ENCODE peak calls at places on chromosomes 16 and 17, in six cellular contexts. One of them, this sample, is unnamed. For H3K9me3, the result is how much of the 10 kb centered on the place peaks cover.

GRCh38 chr16:74309789-74310781 is 13.5 kb downstream of the PSMD7 start:
- DNase-seq in PC-9: peak
- DNase-seq in lower lobe of right lung: no peak
- DNase-seq in cardiac muscle cell: peak
- DNase-seq in fibroblast of lung: peak
- DNase-seq in left ventricle myocardium inferior: no peak
- DNase-seq in this sample: peak

GRCh38 chr17:40092581-40092980 is 7.8 kb downstream of the NR1D1 start:
- DNase-seq in lower lobe of right lung: no peak
- DNase-seq in fibroblast of lung: no peak
- DNase-seq in cardiac muscle cell: no peak
- DNase-seq in left ventricle myocardium inferior: no peak
- DNase-seq in PC-9: no peak
- DNase-seq in this sample: no peak

GRCh38 chr17:30304778-30305177 is 13.0 kb upstream of the BLMH start:
- DNase-seq in lower lobe of right lung: no peak
- DNase-seq in left ventricle myocardium inferior: no peak
- DNase-seq in PC-9: no peak
- DNase-seq in cardiac muscle cell: no peak
- DNase-seq in fibroblast of lung: peak
- DNase-seq in this sample: no peak

GRCh38 chr17:76442341-76443338 is 10.3 kb downstream of the UBE2O start:
- DNase-seq in PC-9: no peak
- DNase-seq in lower lobe of right lung: no peak
- DNase-seq in left ventricle myocardium inferior: no peak
- DNase-seq in cardiac muscle cell: no peak
- DNase-seq in fibroblast of lung: peak
- DNase-seq in this sample: no peak

GRCh38 chr16:12324152-12324551 is 347.6 kb downstream of the SNX29 start:
- DNase-seq in lower lobe of right lung: no peak
- DNase-seq in left ventricle myocardium inferior: no peak
- DNase-seq in PC-9: no peak
- DNase-seq in fibroblast of lung: no peak
- DNase-seq in cardiac muscle cell: no peak
- DNase-seq in this sample: no peak

GRCh38 chr16:25707982-25708583 is 16.3 kb downstream of the HS3ST4 start:
- DNase-seq in fibroblast of lung: no peak
- DNase-seq in cardiac muscle cell: peak
- DNase-seq in PC-9: no peak
- DNase-seq in lower lobe of right lung: no peak
- DNase-seq in left ventricle myocardium inferior: no peak
- DNase-seq in this sample: no peak

GRCh38 chr17:75776399-75777242 is 8.0 kb upstream of the UNK start:
- DNase-seq in PC-9: no peak
- DNase-seq in cardiac muscle cell: no peak
- DNase-seq in left ventricle myocardium inferior: no peak
- DNase-seq in fibroblast of lung: no peak
- DNase-seq in lower lobe of right lung: no peak
- DNase-seq in this sample: no peak

GRCh38 chr16:27405546-27406451 is 3.8 kb downstream of the IL21R start:
- DNase-seq in lower lobe of right lung: no peak
- DNase-seq in PC-9: no peak
- DNase-seq in fibroblast of lung: peak
- DNase-seq in left ventricle myocardium inferior: no peak
- DNase-seq in cardiac muscle cell: no peak
- DNase-seq in this sample: no peak

GRCh38 chr17:72927146-72927545 is 165.3 kb downstream of the SLC39A11 start:
- DNase-seq in PC-9: no peak
- DNase-seq in lower lobe of right lung: no peak
- DNase-seq in fibroblast of lung: no peak
- DNase-seq in cardiac muscle cell: no peak
- DNase-seq in left ventricle myocardium inferior: no peak
- DNase-seq in this sample: no peak

GRCh38 chr16:13629704-13630103 is 290.2 kb upstream of the ERCC4 start:
- DNase-seq in cardiac muscle cell: no peak
- DNase-seq in lower lobe of right lung: no peak
- DNase-seq in fibroblast of lung: no peak
- DNase-seq in left ventricle myocardium inferior: no peak
- DNase-seq in PC-9: no peak
- DNase-seq in this sample: no peak

GRCh38 chr16:11087691-11088431 is 143.5 kb downstream of the CLEC16A start:
- DNase-seq in cardiac muscle cell: no peak
- DNase-seq in lower lobe of right lung: no peak
- DNase-seq in PC-9: peak
- DNase-seq in fibroblast of lung: peak
- DNase-seq in left ventricle myocardium inferior: no peak
- DNase-seq in this sample: no peak

GRCh38 chr16:84369938-84370627 is 1.7 kb downstream of the ATP2C2 start:
- DNase-seq in PC-9: peak
- DNase-seq in fibroblast of lung: no peak
- DNase-seq in lower lobe of right lung: no peak
- DNase-seq in cardiac muscle cell: no peak
- DNase-seq in left ventricle myocardium inferior: no peak
- DNase-seq in this sample: no peak

GRCh38 chr17:8698142-8699050 is 46.2 kb downstream of the CCDC42 start:
- DNase-seq in cardiac muscle cell: no peak
- DNase-seq in lower lobe of right lung: no peak
- DNase-seq in PC-9: no peak
- DNase-seq in left ventricle myocardium inferior: peak
- DNase-seq in fibroblast of lung: peak
- DNase-seq in this sample: peak

GRCh38 chr17:8700546-8700945 is 44.1 kb downstream of the CCDC42 start:
- DNase-seq in left ventricle myocardium inferior: no peak
- DNase-seq in lower lobe of right lung: no peak
- DNase-seq in PC-9: no peak
- DNase-seq in cardiac muscle cell: no peak
- DNase-seq in fibroblast of lung: no peak
- DNase-seq in this sample: no peak

GRCh38 chr17:8702996-8703395 is 41.6 kb downstream of the CCDC42 start:
- DNase-seq in cardiac muscle cell: no peak
- DNase-seq in PC-9: no peak
- DNase-seq in left ventricle myocardium inferior: no peak
- DNase-seq in fibroblast of lung: no peak
- DNase-seq in lower lobe of right lung: no peak
- DNase-seq in this sample: no peak

GRCh38 chr17:8701221-8701620 is 43.4 kb downstream of the CCDC42 start:
- DNase-seq in cardiac muscle cell: no peak
- DNase-seq in fibroblast of lung: no peak
- DNase-seq in left ventricle myocardium inferior: no peak
- DNase-seq in PC-9: no peak
- DNase-seq in lower lobe of right lung: no peak
- DNase-seq in this sample: no peak

DNA sequence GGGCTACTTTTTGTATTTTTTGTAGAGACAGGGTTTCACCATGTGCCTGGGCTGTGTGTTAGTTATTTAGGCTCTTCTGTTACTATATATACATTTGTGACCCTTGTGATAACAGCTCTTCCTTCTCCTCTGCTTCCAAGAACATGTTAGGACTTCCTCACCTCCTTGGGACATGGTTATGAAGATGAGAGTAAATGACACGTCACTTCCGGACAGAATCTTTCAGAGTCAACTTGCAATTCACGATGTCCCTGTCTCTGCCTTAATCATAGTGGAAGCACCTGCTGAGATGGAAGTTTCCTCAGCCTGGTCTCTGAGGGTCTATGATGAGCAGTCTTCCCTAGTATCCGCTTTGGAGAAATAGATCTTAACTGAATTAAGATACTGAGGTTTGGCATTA is 42.9 kb downstream of the CCDC42 start:
- DNase-seq in fibroblast of lung: no peak
- DNase-seq in lower lobe of right lung: no peak
- DNase-seq in PC-9: no peak
- DNase-seq in cardiac muscle cell: no peak
- DNase-seq in left ventricle myocardium inferior: no peak
- DNase-seq in this sample: no peak
- H3K9me3 ChIP-seq in fibroblast of lung: under half
- H3K9me3 ChIP-seq in lower lobe of right lung: under half
- H3K9me3 ChIP-seq in PC-9: under half
- H3K9me3 ChIP-seq in cardiac muscle cell: under half
- H3K9me3 ChIP-seq in left ventricle myocardium inferior: under half
- H3K9me3 ChIP-seq in this sample: under half

GRCh38 chr16:8374032-8374431 is 216.3 kb downstream of the TMEM114 start:
- DNase-seq in cardiac muscle cell: no peak
- DNase-seq in lower lobe of right lung: no peak
- DNase-seq in left ventricle myocardium inferior: no peak
- DNase-seq in PC-9: no peak
- DNase-seq in fibroblast of lung: no peak
- DNase-seq in this sample: no peak
- TF ChIP-seq CTCF in cardiac muscle cell: no peak
- TF ChIP-seq CTCF in lower lobe of right lung: no peak
- TF ChIP-seq CTCF in left ventricle myocardium inferior: no peak
- TF ChIP-seq CTCF in PC-9: no peak
- TF ChIP-seq CTCF in fibroblast of lung: no peak
- TF ChIP-seq CTCF in this sample: no peak

GRCh38 chr17:78882546-78883089 is 20.4 kb downstream of the CEP295NL start:
- DNase-seq in lower lobe of right lung: peak
- DNase-seq in left ventricle myocardium inferior: no peak
- DNase-seq in PC-9: peak
- DNase-seq in fibroblast of lung: no peak
- DNase-seq in cardiac muscle cell: no peak
- DNase-seq in this sample: no peak
- H3K4me3 ChIP-seq in lower lobe of right lung: peak
- H3K4me3 ChIP-seq in left ventricle myocardium inferior: peak
- H3K4me3 ChIP-seq in PC-9: peak
- H3K4me3 ChIP-seq in fibroblast of lung: no peak
- H3K4me3 ChIP-seq in cardiac muscle cell: no peak
- H3K4me3 ChIP-seq in this sample: no peak

GRCh38 chr17:81794074-81794476 is 9.9 kb upstream of the GCGR start:
- DNase-seq in lower lobe of right lung: no peak
- DNase-seq in cardiac muscle cell: no peak
- DNase-seq in fibroblast of lung: no peak
- DNase-seq in left ventricle myocardium inferior: no peak
- DNase-seq in PC-9: no peak
- DNase-seq in this sample: no peak

GRCh38 chr17:81794509-81794908 is 9.4 kb upstream of the GCGR start:
- DNase-seq in lower lobe of right lung: peak
- DNase-seq in cardiac muscle cell: peak
- DNase-seq in PC-9: peak
- DNase-seq in fibroblast of lung: no peak
- DNase-seq in left ventricle myocardium inferior: no peak
- DNase-seq in this sample: no peak

GRCh38 chr17:81792675-81793615 is 11.0 kb upstream of the GCGR start:
- DNase-seq in left ventricle myocardium inferior: no peak
- DNase-seq in cardiac muscle cell: no peak
- DNase-seq in lower lobe of right lung: no peak
- DNase-seq in fibroblast of lung: no peak
- DNase-seq in PC-9: no peak
- DNase-seq in this sample: no peak
- H3K9me3 ChIP-seq in left ventricle myocardium inferior: under half
- H3K9me3 ChIP-seq in cardiac muscle cell: under half
- H3K9me3 ChIP-seq in lower lobe of right lung: under half
- H3K9me3 ChIP-seq in fibroblast of lung: under half
- H3K9me3 ChIP-seq in PC-9: under half
- H3K9me3 ChIP-seq in this sample: under half

DNA sequence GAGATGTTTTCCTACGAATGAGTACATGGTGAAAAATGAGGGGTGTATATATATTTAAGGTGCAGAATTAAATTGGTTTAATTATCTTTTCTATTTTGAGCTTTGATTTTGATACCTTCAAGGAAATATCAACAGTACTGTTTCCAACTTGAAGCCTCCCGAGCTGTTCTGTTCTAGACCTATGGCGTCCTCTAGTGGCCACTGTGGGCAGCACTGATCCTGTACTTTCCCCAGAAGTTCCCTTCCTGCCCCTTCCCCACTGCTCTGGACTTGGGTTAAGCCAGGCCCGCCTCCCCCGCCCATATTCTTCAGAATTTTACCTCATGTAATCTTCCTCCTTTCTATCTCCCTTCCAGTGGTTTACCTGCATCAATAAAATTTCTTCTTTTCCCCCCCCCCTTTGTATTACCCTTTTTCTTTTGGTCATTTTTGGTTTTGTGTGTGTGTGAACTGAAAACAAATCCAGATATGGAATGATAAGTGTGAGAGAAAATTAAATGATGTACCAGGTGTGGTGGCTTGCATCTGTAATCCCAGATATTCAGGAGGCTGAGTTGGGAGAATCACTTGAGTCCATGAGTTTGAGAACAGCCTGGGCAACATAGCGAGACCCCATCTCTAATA is 1643.5 kb downstream of the TP53TG3F start:
- DNase-seq in fibroblast of lung: no peak
- DNase-seq in left ventricle myocardium inferior: no peak
- DNase-seq in PC-9: peak
- DNase-seq in lower lobe of right lung: no peak
- DNase-seq in cardiac muscle cell: no peak
- DNase-seq in this sample: no peak
- TF ChIP-seq CTCF in fibroblast of lung: no peak
- TF ChIP-seq CTCF in left ventricle myocardium inferior: peak
- TF ChIP-seq CTCF in PC-9: peak
- TF ChIP-seq CTCF in lower lobe of right lung: peak
- TF ChIP-seq CTCF in cardiac muscle cell: no peak
- TF ChIP-seq CTCF in this sample: no peak

DNA sequence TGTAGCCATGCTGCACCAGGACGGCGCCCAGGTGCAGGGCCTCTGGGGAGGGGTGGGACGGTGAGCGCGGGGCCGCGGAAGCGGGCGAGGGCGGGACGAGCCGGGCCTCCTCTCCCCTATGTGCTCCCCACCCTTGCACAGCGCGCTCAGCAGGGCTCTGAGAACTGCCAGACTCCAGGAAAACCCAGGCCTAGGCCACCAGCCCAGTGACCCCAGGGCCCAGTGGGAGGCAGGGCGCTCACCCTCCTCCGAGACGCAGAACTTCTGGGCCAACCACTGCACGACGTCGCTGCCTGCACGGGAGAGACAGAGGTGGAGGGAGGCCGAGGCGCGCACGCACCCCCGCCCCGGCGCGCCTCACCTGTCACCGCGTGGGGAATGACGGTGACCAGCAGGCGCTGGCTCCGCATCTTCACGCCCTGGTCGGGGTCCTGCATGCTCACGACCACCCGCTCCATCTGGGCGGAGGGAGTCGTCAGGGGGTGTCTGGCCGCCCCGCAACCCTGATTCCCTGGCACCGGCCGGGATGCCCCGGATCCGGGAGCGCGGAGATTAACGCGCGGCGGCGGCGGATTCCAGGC is 613 bp downstream of the RGS11 start:
- DNase-seq in PC-9: no peak
- DNase-seq in fibroblast of lung: no peak
- DNase-seq in left ventricle myocardium inferior: no peak
- DNase-seq in lower lobe of right lung: no peak
- DNase-seq in cardiac muscle cell: peak
- DNase-seq in this sample: no peak
- H3K4me3 ChIP-seq in PC-9: no peak
- H3K4me3 ChIP-seq in fibroblast of lung: peak
- H3K4me3 ChIP-seq in left ventricle myocardium inferior: peak
- H3K4me3 ChIP-seq in lower lobe of right lung: peak
- H3K4me3 ChIP-seq in cardiac muscle cell: peak
- H3K4me3 ChIP-seq in this sample: peak

This sample was measured in AG04450.